ENCODE peak calls at places on chromosomes 16 and 17, in five cellular contexts. F, V, L, K and X are unnamed samples.

GRCh38 chr17:49890077-49890821 is 42.4 kb upstream of the TAC4 start:
- DNase-seq in K (no peak), L (no peak), V (no peak), F (no peak), X (no peak)

GRCh38 chr16:65012357-65012756 is 109.5 kb downstream of the CDH11 start:
- DNase-seq in F (no peak), V (no peak), K (no peak), L (no peak), X (no peak)

GRCh38 chr17:30552994-30553565 is 75.9 kb downstream of the GOSR1 start:
- DNase-seq in K (no peak), F (no peak), L (no peak), V (no peak), X (no peak)

GRCh38 chr17:19647697-19648474 is 665 bp upstream of the ALDH3A2 start:
- DNase-seq in V (peak; percentile 51), F (peak; percentile 93), L (peak; percentile 48), K (no peak), X (peak; percentile 37)

GRCh38 chr17:80363518-80364090 is 51.4 kb upstream of the ENDOV start:
- DNase-seq in L (no peak), V (no peak), K (no peak), F (no peak), X (no peak)

GRCh38 chr16:17356243-17356933 is 114.4 kb downstream of the XYLT1 start:
- DNase-seq in K (no peak), F (no peak), V (no peak), L (no peak), X (no peak)

GRCh38 chr16:77579283-77579985 is 142.9 kb upstream of the NUDT7 start:
- DNase-seq in K (no peak), L (no peak), F (no peak), V (no peak), X (no peak)

GRCh38 chr17:66737524-66737923 is 97.4 kb upstream of the CACNG5 start:
- DNase-seq in L (no peak), K (no peak), F (peak; percentile 27), V (no peak), X (no peak)

GRCh38 chr16:85670840-85671239 is 17.9 kb downstream of the GINS2 start:
- DNase-seq in F (no peak), L (no peak), K (no peak), V (no peak), X (no peak)